ENCODE peak calls at places on chromosomes 2 and 18, in four cellular contexts. G is CD8-positive, alpha-beta memory T cell; H is astrocyte; Z is neural progenitor cell. S is an unnamed sample. For H3K4me1, the result is how much of the 10 kb centered on the place peaks cover.

GRCh38 chr2:36379710-36380448 is 24.3 kb downstream of the CRIM1 start:
- DNase-seq in G (no peak), H (peak), Z (no peak), S (no peak)

GRCh38 chr2:73307720-73308119 is 14.4 kb upstream of the EGR4 start:
- DNase-seq in G (no peak), H (no peak), Z (no peak), S (no peak)

GRCh38 chr2:159179696-159180095 is 106.8 kb downstream of the WDSUB1 start:
- DNase-seq in G (no peak), H (no peak), Z (no peak), S (no peak)

GRCh38 chr2:234840336-234840735 is 111.5 kb upstream of the SH3BP4 start:
- DNase-seq in G (no peak), H (peak), Z (peak), S (no peak)

GRCh38 chr2:53787255-53787910 is 539 bp downstream of the ERLEC1 start:
- DNase-seq in G (no peak), H (peak), Z (no peak), S (no peak)

GRCh38 chr2:196331816-196332215 is 160.4 kb upstream of the STK17B start:
- DNase-seq in G (no peak), H (no peak), Z (no peak), S (no peak)

GRCh38 chr2:159091981-159092380 is 123.5 kb downstream of the TANC1 start:
- DNase-seq in G (no peak), H (no peak), Z (no peak), S (no peak)

GRCh38 chr2:234682492-234683228 is 185.8 kb upstream of the ARL4C start:
- DNase-seq in G (no peak), H (peak), Z (no peak), S (no peak)

GRCh38 chr2:186347472-186347871 is 138.6 kb upstream of the ZC3H15 start:
- DNase-seq in G (no peak), H (peak), Z (no peak), S (no peak)

GRCh38 chr2:239298126-239298804 is 102.6 kb downstream of the HDAC4 start:
- DNase-seq in G (peak), H (no peak), Z (no peak), S (no peak)

GRCh38 chr2:71691747-71692455 is 238.5 kb downstream of the DYSF start:
- DNase-seq in G (no peak), H (no peak), Z (peak), S (no peak)

GRCh38 chr2:72932045-72932444 is 14.7 kb downstream of the EMX1 start:
- DNase-seq in G (no peak), H (peak), Z (no peak), S (no peak)

GRCh38 chr18:10057808-10058791 is 144.3 kb downstream of the VAPA start:
- DNase-seq in G (no peak), H (peak), Z (no peak), S (no peak)

GRCh38 chr2:10547011-10547410 is 98.9 kb upstream of the ODC1 start:
- DNase-seq in G (no peak), H (no peak), Z (no peak), S (no peak)

GRCh38 chr2:18093196-18093595 is 214.7 kb downstream of the KCNS3 start:
- DNase-seq in G (no peak), H (no peak), Z (no peak), S (no peak)

GRCh38 chr18:31199190-31199769 is 36.6 kb upstream of the DSC1 start:
- DNase-seq in G (no peak), H (peak), Z (no peak), S (no peak)

GRCh38 chr2:125167152-125167551 is 1142.1 kb downstream of the CNTNAP5 start:
- DNase-seq in G (no peak), H (peak), Z (no peak), S (no peak)

GRCh38 chr2:203720922-203721672 is 14.7 kb downstream of the CD28 start:
- DNase-seq in G (no peak), H (no peak), Z (peak), S (no peak)
- H3K4me1 ChIP-seq in G (half or more), H (under half), Z (under half), S (under half)

GRCh38 chr2:8539743-8540551 is 141.9 kb upstream of the ID2 start:
- DNase-seq in G (no peak), H (no peak), Z (peak), S (peak)
- H3K27ac ChIP-seq in G (no peak), H (no peak), Z (no peak), S (peak)

GRCh38 chr2:238066218-238066617 is 5.4 kb downstream of the SCLY start:
- DNase-seq in G (no peak), H (no peak), Z (no peak), S (no peak)
- H3K4me1 ChIP-seq in G (under half), H (under half), Z (under half), S (under half)

GRCh38 chr2:120383191-120383590 is 37.3 kb downstream of the INHBB start:
- DNase-seq in G (no peak), H (no peak), Z (no peak), S (peak)

GRCh38 chr2:120385355-120386127 is 39.6 kb downstream of the INHBB start:
- DNase-seq in G (no peak), H (no peak), Z (peak), S (no peak)

GRCh38 chr2:120384486-120385354 is 38.8 kb downstream of the INHBB start:
- DNase-seq in G (no peak), H (no peak), Z (no peak), S (peak)

GRCh38 chr2:120382541-120383144 is 36.7 kb downstream of the INHBB start:
- DNase-seq in G (no peak), H (no peak), Z (no peak), S (peak)

GRCh38 chr2:120383631-120384477 is 37.9 kb downstream of the INHBB start:
- DNase-seq in G (no peak), H (no peak), Z (no peak), S (peak)
- H3K27ac ChIP-seq in G (no peak), H (no peak), Z (no peak), S (no peak)

GRCh38 chr2:217105733-217106649 is 246.1 kb upstream of the TNP1 start:
- DNase-seq in G (no peak), H (peak), Z (no peak), S (no peak)

GRCh38 chr2:217108086-217108485 is 248.2 kb upstream of the TNP1 start:
- DNase-seq in G (no peak), H (no peak), Z (no peak), S (no peak)

GRCh38 chr2:217107480-217107879 is 247.6 kb upstream of the TNP1 start:
- DNase-seq in G (no peak), H (no peak), Z (no peak), S (no peak)

GRCh38 chr2:217108575-217109027 is 248.7 kb upstream of the TNP1 start:
- DNase-seq in G (no peak), H (no peak), Z (no peak), S (no peak)

GRCh38 chr2:217106650-217107014 is 246.8 kb upstream of the TNP1 start:
- DNase-seq in G (no peak), H (peak), Z (peak), S (no peak)
- H3K4me1 ChIP-seq in G (under half), H (under half), Z (under half), S (under half)

GRCh38 chr2:199850718-199851498 is at the start of gene FTCDNL1:
- DNase-seq in G (peak), H (peak), Z (peak), S (peak)
- H3K27ac ChIP-seq in G (no peak), H (no peak), Z (no peak), S (peak)

DNA sequence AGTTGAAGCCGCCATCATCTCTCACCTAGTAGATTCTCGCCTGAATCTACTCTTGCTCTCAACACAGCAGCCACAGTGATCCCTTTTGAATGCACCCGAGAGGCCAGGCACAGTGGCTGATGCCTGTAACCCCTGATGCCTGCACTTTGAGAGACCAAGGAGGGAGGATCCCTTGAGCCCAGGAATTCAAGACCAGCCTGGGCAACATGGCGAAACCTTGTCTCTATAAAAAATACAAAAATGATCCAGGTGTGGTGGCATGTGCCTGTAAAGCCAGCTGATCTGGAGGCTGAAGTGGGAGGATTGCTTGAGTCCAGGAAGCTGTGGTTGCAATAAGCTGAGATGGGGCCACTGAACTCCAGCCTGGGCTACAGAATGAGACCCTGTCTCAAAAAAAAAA is 60.3 kb upstream of the EML4 start:
- DNase-seq in G (no peak), H (no peak), Z (no peak), S (no peak)
- H3K4me1 ChIP-seq in G (half or more), H (under half), Z (under half), S (under half)